ENCODE peak calls at places on chromosomes 4 and X, in five cellular contexts. U is upper lobe of right lung, B is GM23338, H is heart right ventricle, F is thoracic aorta. I is an unnamed sample. For H3K4me1, the result is how much of the 10 kb centered on the place peaks cover.

GRCh38 chr4:24179201-24179840 is 289.5 kb upstream of the PPARGC1A start:
- DNase-seq in H (no peak), B (no peak), U (no peak), F (no peak), I (no peak)

GRCh38 chr4:109912706-109913621 is at the start of gene EGF:
- DNase-seq in B (peak), F (no peak), H (peak), U (no peak), I (no peak)

GRCh38 chrX:78822157-78822683 is 74.7 kb downstream of the LPAR4 start:
- DNase-seq in B (no peak), H (no peak), U (no peak), F (no peak), I (no peak)

GRCh38 chr4:69708211-69708610 is 52.2 kb downstream of the SULT1B1 start:
- DNase-seq in B (no peak), H (no peak), U (no peak), F (no peak), I (no peak)

GRCh38 chrX:154981116-154981411 is 41.5 kb downstream of the F8 start:
- DNase-seq in B (no peak), H (no peak), F (no peak), U (no peak), I (no peak)

GRCh38 chr4:25128671-25129070 is 31.6 kb downstream of the SEPSECS start:
- DNase-seq in H (no peak), F (no peak), U (no peak), B (no peak), I (no peak)

GRCh38 chr4:117777721-117778120 is 256.6 kb upstream of the NDST3 start:
- DNase-seq in H (no peak), B (no peak), F (no peak), U (no peak), I (no peak)

GRCh38 chrX:13005671-13006473 is 31.0 kb downstream of the TMSB4X start:
- DNase-seq in B (no peak), F (no peak), H (no peak), U (no peak), I (no peak)

GRCh38 chr4:155407480-155407879 is 30.7 kb upstream of the MAP9 start:
- DNase-seq in U (no peak), H (no peak), F (no peak), B (no peak), I (no peak)

GRCh38 chr4:67746797-67747495 is 7.2 kb downstream of the GNRHR start:
- DNase-seq in B (peak), H (no peak), F (no peak), U (no peak), I (no peak)

GRCh38 chr4:8342651-8343050 is 73.1 kb downstream of the HTRA3 start:
- DNase-seq in F (no peak), U (no peak), H (no peak), B (peak), I (no peak)

GRCh38 chr4:142282870-142283431 is 563.1 kb downstream of the INPP4B start:
- DNase-seq in F (no peak), H (no peak), B (peak), U (no peak), I (no peak)

GRCh38 chr4:14787894-14788293 is 214.4 kb upstream of the CPEB2 start:
- DNase-seq in F (no peak), U (no peak), B (peak), H (no peak), I (no peak)

GRCh38 chr4:155377281-155377680 is 516 bp upstream of the MAP9 start:
- DNase-seq in F (no peak), H (no peak), B (no peak), U (no peak), I (no peak)

GRCh38 chrX:103153661-103154060 is 60.7 kb upstream of the NXF3 start:
- DNase-seq in B (no peak), U (no peak), F (no peak), H (no peak), I (no peak)

GRCh38 chr4:76708986-76709385 is 189.0 kb downstream of the SOWAHB start:
- DNase-seq in B (no peak), U (no peak), H (no peak), F (no peak), I (no peak)

GRCh38 chr4:122583906-122584305 is 37.0 kb downstream of the IL21 start:
- DNase-seq in F (no peak), U (no peak), B (no peak), H (no peak), I (no peak)

GRCh38 chr4:156362581-156362980 is 408.9 kb upstream of the CTSO start:
- DNase-seq in U (no peak), F (no peak), H (no peak), B (no peak), I (no peak)

GRCh38 chr4:48275247-48275646 is 5.6 kb upstream of the TEC start:
- DNase-seq in H (no peak), U (no peak), F (no peak), B (peak), I (no peak)

GRCh38 chrX:145818522-145819075 is 970 bp downstream of the SLITRK2 start:
- DNase-seq in B (no peak), U (no peak), H (no peak), F (no peak), I (no peak)

GRCh38 chr4:21474195-21474594 is 474.4 kb downstream of the KCNIP4 start:
- DNase-seq in F (no peak), B (no peak), H (no peak), U (no peak), I (no peak)

GRCh38 chrX:43566170-43566569 is 89.9 kb upstream of the MAOA start:
- DNase-seq in H (no peak), B (no peak), U (no peak), F (no peak), I (no peak)

GRCh38 chr4:111979921-111980320 is 165.3 kb upstream of the FAM241A start:
- DNase-seq in U (no peak), H (no peak), F (no peak), B (no peak), I (no peak)

GRCh38 chrX:119677654-119677981 is 15.3 kb downstream of the SEPTIN6 start:
- DNase-seq in U (no peak), F (no peak), H (no peak), B (no peak), I (no peak)

GRCh38 chr4:8861576-8862279 is 9.9 kb downstream of the HMX1 start:
- DNase-seq in B (peak), F (no peak), U (no peak), H (no peak), I (no peak)

GRCh38 chr4:121070274-121070673 is 2.1 kb downstream of the NDNF start:
- DNase-seq in B (peak), H (no peak), F (no peak), U (no peak), I (no peak)

GRCh38 chr4:2862528-2862927 is 18.9 kb downstream of the ADD1 start:
- DNase-seq in B (peak), F (no peak), H (no peak), U (no peak), I (no peak)

GRCh38 chrX:93177930-93178329 is 495.4 kb downstream of the NAP1L3 start:
- DNase-seq in B (peak), F (no peak), H (no peak), U (no peak), I (no peak)

GRCh38 chr4:39042365-39042764 is 10.2 kb upstream of the TMEM156 start:
- DNase-seq in H (no peak), B (no peak), U (no peak), F (no peak), I (no peak)

GRCh38 chr4:79027656-79028055 is 88.4 kb upstream of the PAQR3 start:
- DNase-seq in F (no peak), U (no peak), H (no peak), B (no peak), I (no peak)

GRCh38 chrX:47361538-47362511 is 8.6 kb upstream of the ZNF157 start:
- DNase-seq in B (peak), U (peak), F (peak), H (peak), I (peak)

GRCh38 chrX:131734621-131735020 is 190.7 kb downstream of the OR13H1 start:
- DNase-seq in H (no peak), B (no peak), U (no peak), F (no peak), I (no peak)

GRCh38 chr4:146334862-146335449 is 120.6 kb downstream of the REELD1 start:
- DNase-seq in H (no peak), B (no peak), U (no peak), F (no peak), I (no peak)

DNA sequence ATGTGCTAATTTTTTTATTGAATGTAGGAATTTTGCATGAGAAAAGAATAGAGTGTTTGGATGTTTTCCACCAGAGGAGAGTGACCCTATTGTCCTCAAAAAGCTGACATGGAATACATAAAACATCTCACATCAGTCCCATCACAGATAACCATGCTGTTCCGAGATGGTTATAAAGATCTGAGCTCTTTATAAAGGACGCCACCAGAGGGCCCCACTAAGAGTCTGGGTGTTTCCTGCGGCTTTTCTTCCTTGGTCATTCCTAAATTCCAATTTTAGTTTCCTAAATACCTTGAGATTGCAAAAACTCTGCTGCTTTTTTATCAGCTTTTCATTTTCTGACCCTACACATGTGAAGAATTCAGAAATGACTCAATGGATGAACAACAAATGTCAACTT is 504.5 kb upstream of the FRG1 start:
- DNase-seq in B (peak), U (no peak), F (no peak), H (no peak), I (no peak)
- TF ChIP-seq CTCF in B (peak), U (no peak), F (no peak), H (peak), I (peak)

GRCh38 chrX:40041915-40042314 is 55.8 kb downstream of the BCOR start:
- DNase-seq in B (no peak), U (no peak), F (no peak), H (no peak), I (no peak)

GRCh38 chrX:40040686-40041461 is 56.9 kb downstream of the BCOR start:
- DNase-seq in F (no peak), H (no peak), B (peak), U (no peak), I (no peak)

GRCh38 chrX:40035726-40036125 is 62.0 kb downstream of the BCOR start:
- DNase-seq in B (no peak), U (no peak), F (no peak), H (no peak), I (no peak)

GRCh38 chrX:40037367-40037766 is 60.4 kb downstream of the BCOR start:
- DNase-seq in H (no peak), F (no peak), B (no peak), U (no peak), I (no peak)

DNA sequence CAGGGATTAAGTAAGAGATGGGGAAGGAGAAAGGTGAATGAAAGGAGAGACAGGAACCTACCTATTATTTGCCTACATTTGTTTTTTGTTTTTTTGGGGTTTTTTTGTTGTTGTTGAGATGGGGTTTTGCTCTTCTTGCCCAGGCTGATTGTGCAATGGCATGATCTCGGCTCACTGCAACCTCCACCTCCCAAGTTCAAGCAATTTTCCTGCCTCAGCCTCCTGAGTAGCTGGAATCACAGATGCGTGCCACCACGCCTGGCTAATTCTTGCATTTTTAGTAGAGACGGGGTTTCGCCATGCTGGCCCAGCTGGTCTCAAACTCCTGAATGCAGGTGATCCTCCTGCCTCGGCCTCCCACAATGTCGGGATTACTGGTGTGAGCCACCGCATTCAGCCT is 57.9 kb downstream of the BCOR start:
- DNase-seq in U (no peak), B (no peak), F (no peak), H (no peak), I (no peak)
- H3K4me3 ChIP-seq in U (no peak), B (no peak), F (no peak), H (no peak), I (no peak)

DNA sequence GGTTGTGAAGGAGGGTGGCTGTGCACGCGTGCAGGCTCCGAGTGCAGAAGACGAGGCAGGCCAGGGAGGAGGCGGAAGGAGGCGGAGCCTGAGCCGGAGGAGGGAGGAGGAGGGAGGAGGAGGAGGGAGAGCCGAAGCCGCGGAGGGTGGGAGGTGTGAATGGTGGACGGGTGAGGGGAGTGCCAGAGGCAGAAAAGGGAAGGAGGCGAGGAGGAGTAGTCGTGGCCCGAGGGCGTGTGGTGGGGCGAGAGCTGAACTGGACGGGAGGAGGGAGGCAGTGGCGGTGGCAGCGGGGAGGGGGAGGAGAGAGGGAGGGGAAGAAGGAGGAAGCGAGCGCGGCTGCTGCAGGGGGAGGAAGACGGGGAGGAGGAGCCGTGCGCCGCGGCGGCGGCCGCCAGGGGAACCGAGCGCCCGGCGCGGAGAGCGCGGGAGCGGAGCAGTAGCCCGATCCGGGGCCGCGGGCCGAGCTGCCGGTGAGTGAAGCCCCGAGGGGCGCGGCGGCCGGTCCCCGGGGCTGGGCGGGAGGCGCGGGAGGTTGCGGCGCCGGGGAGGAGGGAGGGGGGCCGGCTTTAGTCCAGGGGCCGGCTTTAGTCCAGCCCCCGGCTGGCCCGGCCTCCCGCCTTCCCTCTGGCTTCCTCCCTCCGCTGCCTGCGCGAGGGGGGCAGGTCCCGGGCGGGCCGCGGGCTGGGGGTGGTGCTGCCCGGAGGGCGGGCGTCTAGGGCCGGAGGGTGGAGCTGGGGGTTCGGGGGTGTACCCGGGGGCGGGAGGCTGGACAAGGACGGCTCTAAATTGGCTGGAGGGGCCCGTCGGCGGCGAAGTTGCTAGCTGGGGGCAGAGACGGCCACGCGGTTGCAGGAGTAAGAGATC is at the start of gene TMEM164:
- DNase-seq in U (peak), B (peak), F (peak), H (peak), I (peak)
- H3K4me1 ChIP-seq in U (under half), B (under half), F (under half), H (under half), I (under half)

GRCh38 chr4:145056325-145057130 is 41.5 kb downstream of the ANAPC10 start:
- DNase-seq in F (no peak), H (no peak), U (no peak), B (no peak), I (no peak)

GRCh38 chr4:145058256-145058655 is 39.7 kb downstream of the ANAPC10 start:
- DNase-seq in H (no peak), U (no peak), F (no peak), B (no peak), I (no peak)

GRCh38 chr4:145066063-145066501 is 31.9 kb downstream of the ANAPC10 start:
- DNase-seq in B (peak), F (no peak), U (no peak), H (no peak), I (no peak)

GRCh38 chr4:145055533-145056257 is 42.3 kb downstream of the ANAPC10 start:
- DNase-seq in U (no peak), H (no peak), B (no peak), F (no peak), I (no peak)

GRCh38 chr4:145061325-145061920 is 36.6 kb downstream of the ANAPC10 start:
- DNase-seq in U (no peak), F (no peak), H (no peak), B (peak), I (no peak)
- TF ChIP-seq CTCF in U (peak), F (peak), H (peak), B (no peak), I (peak)

GRCh38 chrX:36983831-36984230 is 24.3 kb upstream of the FAM47C start:
- DNase-seq in B (no peak), F (no peak), U (no peak), H (no peak), I (no peak)

GRCh38 chrX:36986231-36986630 is 21.9 kb upstream of the FAM47C start:
- DNase-seq in F (no peak), B (no peak), H (no peak), U (peak), I (no peak)
- H3K4me3 ChIP-seq in F (peak), B (peak), H (no peak), U (peak), I (peak)

GRCh38 chrX:45011131-45011530 is 138.1 kb downstream of the KDM6A start:
- DNase-seq in H (no peak), B (no peak), F (no peak), U (no peak), I (no peak)
- H3K4me1 ChIP-seq in H (under half), B (under half), F (under half), U (under half), I (under half)

GRCh38 chr4:1300466-1301455 is 11.1 kb downstream of the MAEA start:
- DNase-seq in U (peak), H (no peak), F (no peak), B (no peak), I (peak)
- TF ChIP-seq CTCF in U (no peak), H (no peak), F (no peak), B (no peak), I (no peak)

DNA sequence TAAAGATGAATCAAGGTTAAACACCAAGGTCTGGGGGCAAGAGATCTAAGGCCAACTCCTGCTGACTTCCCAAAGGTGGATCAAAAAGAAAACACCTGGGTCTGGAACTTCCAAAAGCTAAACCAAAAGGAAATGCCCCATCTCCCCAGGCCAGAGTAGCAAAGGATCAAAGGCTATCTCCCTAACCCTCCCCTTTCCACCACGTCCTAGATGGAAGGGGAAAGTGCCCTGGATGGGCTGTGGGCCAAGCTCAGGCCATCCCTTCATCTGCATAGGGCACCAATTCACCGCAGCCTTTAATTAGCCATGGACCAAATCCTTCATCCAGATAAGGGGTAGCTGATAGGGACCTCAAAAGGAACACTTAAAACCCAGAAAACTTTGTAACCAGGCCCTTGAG is 100.2 kb downstream of the WDFY3 start:
- DNase-seq in B (no peak), U (no peak), H (no peak), F (no peak), I (no peak)
- H3K4me3 ChIP-seq in B (no peak), U (no peak), H (no peak), F (no peak), I (no peak)

GRCh38 chrX:133314297-133314696 is 96.1 kb upstream of the TFDP3 start:
- DNase-seq in F (no peak), U (no peak), B (no peak), H (no peak), I (no peak)
- H3K4me1 ChIP-seq in F (under half), U (under half), B (under half), H (under half), I (under half)